ENCODE peak calls at places on chromosome 1, in nine cellular contexts. Z is esophagus squamous epithelium, R is endothelial cell of umbilical vein, P is A549, G is thyroid gland, Y is upper lobe of left lung, V is NB4, K is tibial nerve, M is esophagus muscularis mucosa. B is an unnamed sample.

GRCh38 chr1:220157738-220158137 is 63.8 kb downstream of the IARS2 start:
- DNase-seq in Z (no peak), V (no peak), M (no peak), Y (no peak), P (no peak), G (no peak), R (peak; percentile 34), K (no peak), B (no peak)

GRCh38 chr1:119475866-119476439 is 31.1 kb upstream of the HSD3B1 start:
- DNase-seq in Y (peak; percentile 51), Z (no peak), G (peak; percentile 63), K (peak; percentile 20), P (peak; percentile 40), R (peak; percentile 31), M (peak; percentile 92), V (peak; percentile 56), B (peak; percentile 41)

GRCh38 chr1:187665513-187665912 is 836.8 kb downstream of the PLA2G4A start:
- DNase-seq in G (no peak), R (no peak), Z (no peak), Y (no peak), M (no peak), V (no peak), P (no peak), K (no peak), B (no peak)

GRCh38 chr1:243473281-243474210 is 217.7 kb downstream of the SDCCAG8 start:
- DNase-seq in M (no peak), K (no peak), Z (no peak), Y (no peak), P (no peak), R (peak; percentile 66), G (no peak), V (no peak), B (no peak)

GRCh38 chr1:171158089-171158488 is 27.0 kb upstream of the FMO2 start:
- DNase-seq in P (no peak), R (no peak), G (no peak), V (no peak), K (no peak), Z (no peak), M (no peak), Y (no peak), B (no peak)

GRCh38 chr1:46508760-46509159 is 19.1 kb downstream of the DMBX1 start:
- DNase-seq in V (peak; percentile 40), K (no peak), G (no peak), R (no peak), Y (no peak), Z (no peak), P (no peak), M (no peak), B (peak; percentile 92)

GRCh38 chr1:232335261-232335660 is 294.7 kb downstream of the SIPA1L2 start:
- DNase-seq in Z (no peak), Y (no peak), K (no peak), G (no peak), M (no peak), V (no peak), R (no peak), P (no peak), B (no peak)

GRCh38 chr1:114737314-114737713 is 20.5 kb downstream of the CSDE1 start:
- DNase-seq in Z (no peak), V (no peak), K (no peak), P (no peak), Y (no peak), M (no peak), G (no peak), R (no peak), B (no peak)

GRCh38 chr1:156268336-156268735 is 14.3 kb downstream of the SMG5 start:
- DNase-seq in Y (no peak), P (no peak), R (no peak), M (no peak), Z (no peak), V (no peak), G (no peak), K (no peak), B (no peak)

GRCh38 chr1:44442791-44443190 is 37.7 kb downstream of the RNF220 start:
- DNase-seq in K (peak; percentile 60), Z (no peak), V (no peak), G (no peak), P (no peak), Y (peak; percentile 50), M (no peak), R (no peak), B (no peak)

GRCh38 chr1:247465796-247466195 is 7.9 kb upstream of the OR2B11 start:
- DNase-seq in P (no peak), Y (no peak), Z (no peak), V (no peak), R (no peak), M (peak; percentile 62), G (no peak), K (no peak), B (no peak)

GRCh38 chr1:43900386-43900785 is 33.2 kb upstream of the ARTN start:
- DNase-seq in G (no peak), M (no peak), V (no peak), P (no peak), R (no peak), K (no peak), Z (no peak), Y (no peak), B (no peak)

GRCh38 chr1:178806665-178807300 is 64.1 kb downstream of the ANGPTL1 start:
- DNase-seq in M (no peak), K (no peak), Y (no peak), G (no peak), Z (no peak), V (no peak), P (no peak), R (no peak), B (no peak)

GRCh38 chr1:21318714-21319159 is 28.5 kb upstream of the ECE1 start:
- DNase-seq in Z (no peak), G (peak; percentile 96), V (peak; percentile 60), R (no peak), Y (peak; percentile 66), M (no peak), P (no peak), K (peak; percentile 74), B (no peak)

GRCh38 chr1:36306902-36307456 is 811 bp downstream of the SH3D21 start:
- DNase-seq in R (peak; percentile 97), Y (peak; percentile 96), V (peak; percentile 83), M (peak; percentile 96), P (peak; percentile 83), G (peak; percentile 95), K (peak; percentile 79), Z (no peak), B (no peak)

GRCh38 chr1:36305915-36306209 is 306 bp upstream of the SH3D21 start:
- DNase-seq in G (peak; percentile 75), P (no peak), Y (peak; percentile 53), V (no peak), R (no peak), Z (no peak), M (no peak), K (no peak), B (no peak)

GRCh38 chr1:36304970-36305914 is 926 bp upstream of the SH3D21 start:
- DNase-seq in Y (no peak), P (no peak), Z (no peak), R (no peak), V (no peak), M (no peak), G (no peak), K (no peak), B (no peak)

GRCh38 chr1:36307601-36308330 is 1.6 kb downstream of the SH3D21 start:
- DNase-seq in R (no peak), Y (no peak), V (no peak), Z (no peak), P (no peak), K (no peak), M (no peak), G (no peak), B (no peak)

DNA sequence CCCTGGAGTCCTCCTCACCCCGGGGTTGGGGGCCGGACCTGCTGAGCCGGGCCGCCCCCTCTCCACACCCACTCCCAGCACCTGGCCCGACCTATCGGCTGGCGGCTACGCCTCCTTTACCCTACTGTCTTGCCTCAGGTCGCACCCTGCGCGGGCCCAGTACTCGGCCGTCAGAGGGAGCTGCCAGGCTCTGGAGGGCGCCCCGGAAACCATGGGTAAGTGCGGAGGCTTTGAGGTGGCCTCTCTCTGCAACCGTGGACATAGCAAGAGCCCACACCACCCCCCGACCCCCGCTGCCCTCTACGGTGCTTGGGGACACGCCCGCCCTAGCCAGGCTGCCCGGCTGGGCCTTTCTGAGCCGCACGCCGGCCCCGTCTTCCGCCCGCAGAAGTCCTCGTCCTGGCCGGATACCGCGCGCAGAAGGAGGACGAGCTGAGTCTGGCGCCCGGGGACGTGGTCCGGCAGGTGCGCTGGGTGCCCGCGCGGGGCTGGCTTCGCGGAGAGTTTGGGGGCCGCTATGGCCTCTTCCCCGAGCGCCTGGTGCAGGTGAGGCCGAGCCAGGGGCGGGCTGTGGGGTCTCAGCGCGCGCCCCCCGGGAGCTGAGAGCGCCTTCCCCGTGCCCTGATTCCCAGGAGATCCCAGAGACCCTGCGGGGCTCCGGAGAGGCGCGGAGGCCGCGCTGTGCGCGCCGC is at the start of gene SH3D21:
- DNase-seq in K (no peak), R (peak; percentile 20), Y (peak; percentile 87), V (peak; percentile 47), G (peak; percentile 84), P (no peak), M (no peak), Z (no peak), B (no peak)
- TF ChIP-seq POLR2A in K (no peak), R (no peak), Y (no peak), V (no peak), G (no peak), P (no peak), M (no peak), Z (no peak), B (no peak)

GRCh38 chr1:201895913-201896807 is 7.5 kb downstream of the SHISA4 start:
- DNase-seq in K (peak; percentile 91), M (peak; percentile 98), V (peak; percentile 89), Y (peak; percentile 87), Z (no peak), G (peak; percentile 90), P (peak; percentile 94), R (peak; percentile 85), B (peak; percentile 89)
- TF ChIP-seq POLR2A in K (no peak), M (no peak), V (no peak), Y (no peak), Z (no peak), G (no peak), P (no peak), R (no peak), B (no peak)

GRCh38 chr1:5992034-5992813 is at the start of gene NPHP4:
- DNase-seq in Z (peak; percentile 96), M (peak; percentile 100), G (peak; percentile 100), R (peak; percentile 100), K (peak; percentile 100), Y (peak; percentile 99), V (peak; percentile 100), P (peak; percentile 99), B (peak; percentile 95)
- TF ChIP-seq POLR2A in Z (peak; percentile 49), M (no peak), G (no peak), R (no peak), K (peak; percentile 10), Y (peak; percentile 70), V (peak; percentile 64), P (peak; percentile 20), B (peak; percentile 44)

DNA sequence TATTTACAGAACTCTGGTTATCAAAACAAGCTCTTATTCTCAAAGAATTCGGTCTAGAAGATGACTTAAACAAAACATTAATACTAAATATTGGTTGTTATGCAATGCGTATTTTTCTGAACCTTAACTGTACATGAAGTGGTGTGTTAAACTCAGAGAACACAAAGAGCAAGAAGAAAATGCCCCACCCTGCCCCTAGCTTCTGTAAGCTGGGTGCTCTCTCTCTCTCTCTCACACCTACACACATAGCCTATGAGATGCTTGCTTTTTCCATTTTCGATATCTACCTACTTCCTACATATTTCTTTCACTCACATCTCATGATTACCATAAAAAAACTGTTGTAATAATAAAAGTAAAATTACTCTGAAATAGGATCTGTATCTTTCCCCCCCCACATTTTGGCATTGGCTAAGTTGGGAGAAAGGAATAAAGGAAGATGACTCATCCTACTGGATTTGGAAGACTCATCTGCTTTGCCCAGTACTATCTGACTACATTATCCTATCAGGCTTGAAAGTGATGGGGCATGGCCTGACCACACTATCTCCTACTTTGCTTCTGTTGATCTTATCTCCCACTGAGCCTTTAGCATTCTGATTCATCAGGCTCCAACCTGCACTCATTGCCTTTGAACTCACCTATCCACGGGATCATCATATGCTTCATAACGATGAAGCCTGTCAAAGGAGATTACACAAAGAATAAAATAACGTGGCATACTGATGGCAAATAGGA is 2.9 kb downstream of the CRYZ start:
- DNase-seq in Y (no peak), K (no peak), G (no peak), P (peak; percentile 44), Z (no peak), V (no peak), M (no peak), R (no peak), B (peak; percentile 7)
- TF ChIP-seq POLR2A in Y (no peak), K (no peak), G (no peak), P (no peak), Z (no peak), V (no peak), M (no peak), R (no peak), B (no peak)

B was measured in H54.